ENCODE peak calls at places on chromosome 17, in six cellular contexts. T is mammary epithelial cell, U is SK-N-SH, I is HepG2, C is IMR-90, R is HCT116. J is an unnamed sample.

GRCh38 chr17:74738051-74738996 is 1.3 kb downstream of the RAB37 start:
- DNase-seq in I (peak), T (no peak), R (no peak), C (no peak), U (no peak), J (no peak)

GRCh38 chr17:2591040-2591640 is 2.3 kb upstream of the PAFAH1B1 start:
- DNase-seq in C (no peak), U (no peak), R (no peak), T (no peak), I (no peak), J (no peak)

GRCh38 chr17:49676276-49676868 is 1.5 kb downstream of the SPOP start:
- DNase-seq in T (peak), I (no peak), C (peak), U (no peak), R (no peak), J (peak)

GRCh38 chr17:37828313-37829124 is 83.7 kb upstream of the HNF1B start:
- DNase-seq in R (no peak), U (no peak), T (no peak), C (peak), I (no peak), J (peak)

GRCh38 chr17:41178843-41179616 is 1.0 kb upstream of the KRTAP4-2 start:
- DNase-seq in I (no peak), T (peak), R (no peak), U (no peak), C (peak), J (peak)

GRCh38 chr17:65156835-65157565 is 19.8 kb downstream of the RGS9 start:
- DNase-seq in I (no peak), C (no peak), R (no peak), U (no peak), T (no peak), J (no peak)

GRCh38 chr17:80720624-80721577 is 176.3 kb downstream of the RPTOR start:
- DNase-seq in I (no peak), U (no peak), T (peak), C (peak), R (no peak), J (peak)

GRCh38 chr17:43338886-43339516 is 59.8 kb upstream of the ARL4D start:
- DNase-seq in U (no peak), I (peak), T (peak), R (no peak), C (no peak), J (peak)

GRCh38 chr17:20920813-20921199 is 122.0 kb downstream of the USP22 start:
- DNase-seq in T (no peak), R (no peak), C (peak), I (no peak), U (no peak), J (peak)

GRCh38 chr17:42325026-42325425 is 36.7 kb downstream of the STAT5A start:
- DNase-seq in C (peak), T (peak), I (no peak), U (no peak), R (peak), J (peak)

GRCh38 chr17:32015245-32016013 is 8.2 kb downstream of the LRRC37B start:
- DNase-seq in R (no peak), I (no peak), C (peak), U (no peak), T (no peak), J (no peak)

GRCh38 chr17:40058865-40059264 is 3.9 kb upstream of the THRA start:
- DNase-seq in T (no peak), U (no peak), R (no peak), I (no peak), C (no peak), J (no peak)

GRCh38 chr17:64599187-64599676 is 62.9 kb downstream of the SMURF2 start:
- DNase-seq in I (no peak), U (no peak), T (no peak), R (no peak), C (no peak), J (no peak)

GRCh38 chr17:31579265-31579664 is 187.8 kb downstream of the RAB11FIP4 start:
- DNase-seq in U (peak), T (peak), I (no peak), R (no peak), C (peak), J (peak)

GRCh38 chr17:15918661-15919259 is 26.2 kb upstream of the ADORA2B start:
- DNase-seq in I (no peak), T (no peak), R (no peak), C (no peak), U (no peak), J (peak)

GRCh38 chr17:67027031-67027628 is 17.2 kb upstream of the CACNG1 start:
- DNase-seq in U (no peak), I (no peak), T (no peak), R (no peak), C (peak), J (peak)

GRCh38 chr17:3547628-3548027 is 10.0 kb downstream of the TRPV3 start:
- DNase-seq in C (no peak), U (no peak), R (no peak), I (no peak), T (no peak), J (no peak)

GRCh38 chr17:78133179-78133951 is 2.8 kb downstream of the TMC8 start:
- DNase-seq in U (no peak), C (no peak), T (no peak), I (no peak), R (no peak), J (no peak)

GRCh38 chr17:66165537-66166123 is 26.3 kb downstream of the CEP112 start:
- DNase-seq in C (peak), I (peak), T (peak), U (peak), R (peak), J (peak)

GRCh38 chr17:77718669-77718961 is 239.9 kb upstream of the TNRC6C start:
- DNase-seq in R (no peak), U (no peak), I (no peak), T (no peak), C (no peak), J (no peak)

GRCh38 chr17:40063915-40064531 is 1.3 kb downstream of the THRA start:
- DNase-seq in R (no peak), U (no peak), C (no peak), I (peak), T (no peak), J (peak)

GRCh38 chr17:63445571-63446217 is 412 bp downstream of the CYB561 start:
- DNase-seq in R (peak), C (no peak), I (no peak), T (peak), U (peak), J (peak)

GRCh38 chr17:8537734-8538133 is 92.8 kb downstream of the MYH10 start:
- DNase-seq in C (no peak), R (no peak), I (no peak), U (no peak), T (no peak), J (no peak)

GRCh38 chr17:56933868-56934267 is 20.0 kb upstream of the TRIM25 start:
- DNase-seq in I (no peak), T (no peak), C (no peak), R (no peak), U (no peak), J (no peak)

GRCh38 chr17:61537264-61537771 is 53.7 kb downstream of the NACA2 start:
- DNase-seq in R (no peak), T (no peak), I (no peak), C (no peak), U (no peak), J (no peak)

GRCh38 chr17:45022288-45022648 is 29.2 kb downstream of the DCAKD start:
- DNase-seq in T (no peak), I (no peak), R (no peak), U (no peak), C (no peak), J (no peak)

GRCh38 chr17:81309140-81309858 is 14.2 kb upstream of the SLC38A10 start:
- DNase-seq in C (peak), I (peak), R (peak), T (peak), U (peak), J (peak)

GRCh38 chr17:43846963-43847369 is at the start of gene CD300LG:
- DNase-seq in I (no peak), U (peak), R (no peak), C (no peak), T (no peak), J (peak)

GRCh38 chr17:7993972-7994589 is 8.3 kb upstream of the GUCY2D start:
- DNase-seq in T (no peak), C (no peak), U (no peak), R (no peak), I (no peak), J (no peak)

GRCh38 chr17:45335721-45336120 is 18.9 kb upstream of the MAP3K14 start:
- DNase-seq in R (no peak), C (no peak), I (no peak), T (no peak), U (no peak), J (no peak)

GRCh38 chr17:58331815-58332719 is 3.5 kb upstream of the TSPOAP1 start:
- DNase-seq in U (peak), I (no peak), R (no peak), C (no peak), T (no peak), J (no peak)

GRCh38 chr17:46960152-46960551 is 18.9 kb downstream of the RPRML start:
- DNase-seq in C (no peak), U (no peak), R (no peak), T (no peak), I (no peak), J (no peak)

GRCh38 chr17:69325518-69326301 is 1.2 kb downstream of the ABCA5 start:
- DNase-seq in T (no peak), I (peak), U (peak), R (no peak), C (no peak), J (no peak)

GRCh38 chr17:49942918-49943317 is 26.1 kb upstream of the DLX4 start:
- DNase-seq in I (no peak), C (no peak), T (no peak), U (no peak), R (no peak), J (no peak)

GRCh38 chr17:47295037-47295873 is 28.5 kb upstream of the EFCAB13 start:
- DNase-seq in C (no peak), T (no peak), U (no peak), I (peak), R (no peak), J (no peak)

DNA sequence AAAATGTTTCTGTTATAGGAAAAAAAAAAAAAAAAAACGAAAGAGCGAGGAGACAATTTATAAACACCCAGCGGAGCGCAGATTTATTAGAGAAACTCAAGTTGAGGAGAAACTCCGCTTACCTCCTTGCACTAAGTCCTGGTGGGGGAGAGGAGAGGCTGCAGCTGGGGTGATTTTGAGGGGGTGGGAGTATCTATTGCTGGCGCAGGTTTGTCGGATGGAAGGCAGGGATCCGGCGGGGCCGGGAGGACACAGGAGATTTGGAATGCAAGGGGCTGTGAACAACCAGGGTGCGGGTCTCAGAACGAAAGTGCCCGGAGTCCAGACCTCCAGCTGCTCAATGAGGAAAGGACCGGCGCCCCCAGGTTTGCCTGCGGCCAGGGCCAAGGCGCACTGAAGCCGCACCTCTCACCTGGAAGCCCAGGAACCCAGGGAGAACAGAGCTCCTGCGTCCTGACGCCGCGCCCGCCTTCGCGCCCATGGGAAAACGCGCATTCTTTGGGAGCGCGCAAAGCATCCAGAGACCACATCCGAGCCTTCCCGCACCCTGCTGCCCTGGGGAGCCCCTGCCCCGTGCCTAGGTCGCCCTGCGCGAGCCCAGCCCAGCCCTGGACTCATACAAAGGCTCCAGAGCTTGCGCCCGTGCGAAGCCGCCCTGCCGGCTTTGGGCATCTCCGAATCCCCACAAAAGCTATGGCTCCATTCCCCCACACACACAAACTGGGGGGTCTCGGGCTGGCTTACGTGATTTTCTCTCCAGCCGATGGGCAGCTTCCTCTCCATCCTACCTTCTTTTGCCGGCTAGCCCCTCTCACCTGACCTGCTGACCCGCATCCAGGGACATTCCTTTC is 2.6 kb upstream of the HOXB8 start:
- DNase-seq in T (peak), I (no peak), U (no peak), R (no peak), C (no peak), J (peak)
- H3K9ac ChIP-seq in T (no peak), I (no peak), U (no peak), R (peak), C (no peak), J (no peak)

GRCh38 chr17:75996665-75997590 is 3.7 kb upstream of the CDK3 start:
- DNase-seq in C (peak), R (no peak), I (peak), T (peak), U (no peak), J (peak)
- H3K9ac ChIP-seq in C (peak), R (peak), I (peak), T (peak), U (no peak), J (peak)

GRCh38 chr17:27457405-27457730 is 1.1 kb downstream of the KSR1 start:
- DNase-seq in T (no peak), C (no peak), R (no peak), U (no peak), I (no peak), J (no peak)
- H3K9ac ChIP-seq in T (no peak), C (peak), R (peak), U (peak), I (peak), J (peak)

GRCh38 chr17:4973431-4973830 is 5.8 kb upstream of the SPAG7 start:
- DNase-seq in I (no peak), R (no peak), T (no peak), C (no peak), U (no peak), J (no peak)

GRCh38 chr17:4972752-4973151 is 5.1 kb upstream of the SPAG7 start:
- DNase-seq in I (no peak), C (no peak), R (no peak), U (no peak), T (no peak), J (no peak)

GRCh38 chr17:4974064-4974670 is 6.5 kb upstream of the SPAG7 start:
- DNase-seq in R (no peak), T (no peak), C (no peak), U (no peak), I (no peak), J (no peak)

GRCh38 chr17:4971826-4972225 is 4.2 kb upstream of the SPAG7 start:
- DNase-seq in R (no peak), T (no peak), I (no peak), C (no peak), U (no peak), J (no peak)

GRCh38 chr17:4972322-4972721 is 4.7 kb upstream of the SPAG7 start:
- DNase-seq in C (no peak), I (no peak), U (no peak), T (no peak), R (no peak), J (no peak)
- H3K9ac ChIP-seq in C (no peak), I (no peak), U (no peak), T (no peak), R (no peak), J (no peak)

GRCh38 chr17:71919181-71919580 is 201.6 kb upstream of the SOX9 start:
- DNase-seq in I (no peak), U (no peak), T (no peak), R (no peak), C (no peak), J (no peak)

GRCh38 chr17:71919896-71920295 is 200.9 kb upstream of the SOX9 start:
- DNase-seq in I (no peak), R (no peak), T (no peak), U (no peak), C (no peak), J (no peak)

GRCh38 chr17:71917715-71918114 is 203.1 kb upstream of the SOX9 start:
- DNase-seq in C (no peak), R (no peak), U (no peak), I (no peak), T (peak), J (no peak)

GRCh38 chr17:71922439-71922838 is 198.4 kb upstream of the SOX9 start:
- DNase-seq in R (no peak), U (no peak), T (peak), C (peak), I (no peak), J (peak)

DNA sequence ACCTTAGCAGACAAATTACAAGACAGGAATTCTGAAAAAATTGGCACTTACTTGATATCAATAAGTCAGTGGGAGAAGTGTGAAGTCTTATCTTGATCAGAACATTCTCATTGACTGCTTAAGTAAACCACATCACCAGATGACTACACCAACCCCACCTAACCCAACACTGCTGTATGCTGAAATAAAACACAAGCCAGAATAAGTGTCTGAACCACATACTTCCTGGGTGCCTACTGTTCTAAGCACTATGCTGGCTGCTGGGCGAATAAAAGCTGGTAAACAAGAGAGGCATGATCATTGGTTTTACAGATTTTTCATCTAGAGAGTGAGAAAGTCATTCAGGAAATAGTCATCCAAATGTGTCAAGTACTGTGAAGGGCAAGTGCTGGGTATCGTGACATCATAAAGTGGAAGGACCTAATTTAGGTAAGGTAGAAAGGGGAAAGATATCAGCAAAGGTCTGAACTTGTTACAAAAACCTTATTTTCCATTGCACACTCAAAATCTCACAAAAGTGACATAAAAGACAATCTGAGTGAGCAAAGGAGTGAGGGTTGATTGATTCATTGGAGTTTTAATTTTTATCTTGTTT is 199.0 kb upstream of the SOX9 start:
- DNase-seq in U (no peak), R (no peak), I (no peak), C (no peak), T (peak), J (peak)
- H3K9ac ChIP-seq in U (no peak), R (no peak), I (no peak), C (no peak), T (peak), J (no peak)

GRCh38 chr17:82864721-82865240 is 25.0 kb upstream of the ZNF750 start:
- DNase-seq in I (no peak), R (no peak), U (no peak), T (no peak), C (no peak), J (no peak)
- H3K9ac ChIP-seq in I (no peak), R (peak), U (no peak), T (no peak), C (no peak), J (no peak)

DNA sequence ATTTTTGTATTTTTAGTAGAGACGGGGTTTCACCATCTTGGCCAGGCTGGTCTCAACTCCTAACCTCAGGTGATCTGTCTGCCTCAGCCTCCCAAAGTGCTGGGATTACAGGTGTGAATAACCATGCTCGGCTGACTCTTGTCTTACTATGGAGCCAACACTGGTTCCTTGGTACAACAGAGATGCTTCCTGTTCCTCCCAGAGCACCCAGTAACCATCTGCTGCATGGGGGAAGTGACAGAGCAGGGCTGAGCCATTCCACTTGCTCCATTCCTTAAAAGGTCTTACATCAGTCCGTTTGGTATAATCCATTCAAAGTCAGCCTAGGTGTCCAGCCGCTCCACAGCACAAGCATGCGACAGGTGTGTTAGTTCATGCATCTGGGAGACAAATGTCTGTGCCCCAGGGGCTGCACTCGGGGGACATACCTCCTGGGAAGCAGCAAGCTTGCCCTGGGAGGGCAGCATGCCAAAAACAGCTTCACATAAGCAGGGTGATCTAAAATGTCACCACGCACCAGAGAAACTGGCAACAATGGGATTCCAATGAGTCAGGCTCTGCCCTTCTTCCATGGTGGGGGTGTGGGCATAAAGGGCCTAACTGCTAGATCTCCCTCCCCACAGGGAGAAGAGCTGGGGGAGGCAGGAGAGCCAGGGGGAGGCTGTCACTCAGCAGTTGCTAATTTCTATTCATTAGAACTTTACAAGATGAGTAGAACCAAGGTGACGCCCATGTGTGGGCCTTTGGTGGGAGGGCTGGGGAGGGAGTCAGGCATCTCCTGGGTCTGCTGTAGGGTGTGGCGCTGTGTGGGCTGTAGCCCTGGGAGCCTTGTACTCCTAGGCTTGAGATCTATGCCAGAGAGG is 35.5 kb downstream of the PIPOX start:
- DNase-seq in U (no peak), T (no peak), I (no peak), R (peak), C (peak), J (peak)
- H3K9ac ChIP-seq in U (no peak), T (no peak), I (no peak), R (no peak), C (no peak), J (no peak)

DNA sequence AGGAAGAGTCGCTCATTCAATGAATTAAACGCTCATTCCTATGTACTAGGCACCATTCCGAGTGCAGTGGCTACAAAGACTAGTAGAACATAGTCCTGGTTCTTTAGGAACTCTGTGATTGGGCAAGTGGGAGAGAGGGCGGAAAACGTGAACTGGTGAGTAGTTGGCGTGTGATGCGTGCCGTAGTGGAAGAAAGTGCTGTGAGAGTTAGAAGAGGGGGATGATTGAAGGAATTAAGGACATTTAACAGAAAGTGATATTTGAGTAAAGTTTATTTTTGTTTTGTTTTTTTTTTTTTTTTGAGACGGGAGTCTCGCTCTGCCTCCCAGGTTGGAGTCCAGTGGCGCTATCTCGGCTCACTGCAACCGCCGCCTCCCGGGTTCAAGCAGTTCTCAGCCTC is 7.9 kb upstream of the SLFN14 start:
- DNase-seq in T (peak), R (no peak), I (peak), U (peak), C (peak), J (peak)
- H3K9ac ChIP-seq in T (peak), R (peak), I (peak), U (peak), C (peak), J (peak)

J was measured in GM23248.